ENCODE peak calls at places on chromosomes 5 and 9, in five cellular contexts. X is A549, K is K562, A is GM12878, U is SK-N-SH. N is an unnamed sample.

GRCh38 chr9:36222449-36222848 is 31.7 kb downstream of the CLTA start:
- DNase-seq in A (no peak), X (peak), U (no peak), K (no peak), N (peak)

GRCh38 chr5:149265559-149265958 is 6.1 kb upstream of the AFAP1L1 start:
- DNase-seq in U (peak), A (no peak), K (peak), X (peak), N (peak)

GRCh38 chr5:134738963-134739661 is 764 bp downstream of the CAMLG start:
- DNase-seq in A (no peak), U (peak), X (peak), K (peak), N (peak)

GRCh38 chr5:178349147-178349527 is 116.5 kb upstream of the PHYKPL start:
- DNase-seq in A (no peak), K (no peak), U (peak), X (no peak), N (no peak)

GRCh38 chr9:123008909-123009308 is 24.6 kb upstream of the GPR21 start:
- DNase-seq in U (no peak), K (no peak), A (no peak), X (no peak), N (no peak)

GRCh38 chr5:76257225-76257833 is 145.8 kb upstream of the IQGAP2 start:
- DNase-seq in K (no peak), X (no peak), A (no peak), U (no peak), N (no peak)

GRCh38 chr9:95491543-95492330 is 25.0 kb downstream of the PTCH1 start:
- DNase-seq in U (no peak), X (no peak), A (no peak), K (no peak), N (no peak)

GRCh38 chr5:81779125-81779934 is 28.4 kb upstream of the SSBP2 start:
- DNase-seq in X (no peak), K (no peak), U (peak), A (peak), N (peak)

GRCh38 chr5:39717186-39717897 is 292.6 kb upstream of the DAB2 start:
- DNase-seq in K (no peak), X (no peak), A (no peak), U (no peak), N (peak)

GRCh38 chr9:38017149-38017884 is 51.7 kb downstream of the SHB start:
- DNase-seq in X (peak), K (no peak), U (peak), A (no peak), N (peak)

DNA sequence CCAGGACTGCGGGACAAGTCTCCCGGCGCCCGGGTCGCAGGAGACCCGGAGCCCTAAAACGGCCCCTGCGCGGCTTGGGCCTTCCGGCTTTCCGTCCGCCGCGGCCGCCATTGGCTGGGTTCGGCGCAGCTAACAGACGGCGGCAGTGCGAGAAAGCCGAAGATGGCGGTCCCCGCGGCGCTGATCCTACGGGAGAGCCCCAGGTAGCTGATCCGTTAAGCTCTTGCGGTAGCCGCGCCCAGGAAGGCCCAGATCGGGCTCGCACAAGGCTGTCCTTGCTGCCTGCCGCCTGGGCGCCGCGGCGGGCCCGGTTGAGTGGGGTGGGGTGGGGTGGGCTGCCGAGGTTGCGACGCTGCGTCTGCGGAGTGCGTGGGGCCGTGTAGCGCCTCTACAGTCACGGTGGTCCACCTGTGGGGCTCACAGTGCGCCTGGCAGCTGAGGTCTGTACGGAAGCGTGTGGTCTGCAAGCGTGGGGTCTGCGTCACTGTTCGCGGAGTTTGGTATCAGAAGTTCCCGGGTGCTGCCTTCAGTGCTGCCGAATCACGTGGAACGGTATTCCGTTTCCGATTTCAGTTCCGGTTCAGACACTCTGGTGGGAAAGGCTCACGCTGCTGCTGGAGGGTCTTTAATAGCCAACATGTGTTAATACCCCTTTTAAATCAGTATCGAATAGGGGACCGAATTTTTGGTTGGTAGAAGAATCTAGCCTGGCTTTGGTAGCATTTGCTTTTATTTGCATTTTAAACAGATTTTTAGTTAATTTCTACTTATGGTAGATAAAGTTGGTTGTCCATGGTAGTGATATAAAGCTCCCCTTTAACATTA is at the start of gene COMMD10:
- DNase-seq in X (peak), A (peak), U (peak), K (peak), N (peak)
- TF ChIP-seq RCOR1 in X (no peak), A (no peak), U (no peak), K (no peak), N (no peak)

GRCh38 chr5:496028-496427 is 28.2 kb downstream of the SLC9A3 start:
- DNase-seq in A (no peak), K (no peak), U (no peak), X (no peak), N (no peak)
- TF ChIP-seq RCOR1 in A (no peak), K (no peak), U (no peak), X (no peak), N (no peak)

DNA sequence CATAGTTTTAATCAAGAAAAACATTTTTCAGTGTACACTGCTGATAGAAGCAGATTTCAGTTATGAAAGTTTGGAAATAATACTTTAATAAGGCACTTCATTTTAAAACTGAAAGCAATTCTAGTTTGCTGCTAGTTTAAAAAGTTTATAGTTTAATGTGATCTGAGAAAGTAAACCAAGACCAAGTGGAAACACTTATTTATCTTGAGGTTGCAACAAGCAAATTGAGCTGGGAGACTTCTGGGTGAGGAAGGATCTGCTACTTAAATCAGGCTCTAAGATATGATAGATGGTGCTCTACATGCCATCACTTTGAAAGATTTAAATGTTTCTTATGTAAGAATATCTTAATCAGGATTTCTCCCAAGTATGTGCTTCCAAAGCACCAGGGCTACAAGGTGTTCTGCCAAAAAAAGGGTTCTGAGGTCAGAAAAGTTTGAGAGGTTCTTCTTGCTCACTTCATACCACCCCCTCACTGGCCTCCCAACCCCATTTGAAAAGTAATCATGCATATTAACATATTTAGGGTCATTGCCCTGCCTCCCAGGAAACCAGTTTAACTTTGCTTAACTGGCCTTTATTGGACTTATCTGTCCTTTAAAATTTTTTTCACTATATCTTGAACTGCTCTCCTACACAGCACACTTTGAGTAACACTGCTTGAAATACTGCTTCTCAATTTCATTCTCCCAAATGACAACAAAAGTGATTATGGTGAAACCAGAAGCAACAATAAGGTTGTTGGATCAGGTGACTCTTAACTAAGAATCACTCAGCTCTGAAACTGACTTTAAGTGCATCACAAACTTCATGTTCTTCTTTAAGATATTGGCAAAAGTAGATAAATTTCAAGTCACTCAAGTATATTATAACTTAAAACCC is 15.5 kb downstream of the SLC44A1 start:
- DNase-seq in X (no peak), U (no peak), K (no peak), A (no peak), N (no peak)
- TF ChIP-seq RCOR1 in X (no peak), U (no peak), K (no peak), A (no peak), N (no peak)

GRCh38 chr9:27278374-27278773 is 18.6 kb downstream of the EQTN start:
- DNase-seq in X (no peak), U (no peak), K (no peak), A (no peak), N (no peak)
- TF ChIP-seq RCOR1 in X (no peak), U (no peak), K (no peak), A (no peak), N (no peak)

GRCh38 chr9:13942695-13943094 is 371.2 kb downstream of the NFIB start:
- DNase-seq in K (no peak), X (peak), A (no peak), U (no peak), N (peak)
- TF ChIP-seq RCOR1 in K (no peak), X (no peak), A (no peak), U (no peak), N (peak)

DNA sequence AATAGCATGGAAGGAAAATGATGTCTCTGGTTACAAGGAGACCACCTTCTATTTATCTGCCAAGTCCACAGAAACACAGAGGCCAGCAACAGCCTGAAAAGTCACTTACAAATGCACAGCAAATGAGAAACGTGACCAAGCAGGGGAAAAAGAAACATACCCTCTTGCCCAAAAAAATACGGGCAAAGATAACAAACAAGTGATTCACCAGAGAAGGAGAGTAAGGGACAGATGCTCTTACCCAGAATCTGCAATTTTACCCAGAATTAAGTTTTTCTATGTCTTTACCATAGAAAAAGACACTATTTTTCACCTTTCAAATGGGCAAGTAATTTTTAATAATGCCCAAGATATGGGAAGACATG is 28.1 kb downstream of the CAMSAP1 start:
- DNase-seq in X (no peak), U (no peak), K (no peak), A (no peak), N (peak)
- TF ChIP-seq RCOR1 in X (no peak), U (no peak), K (no peak), A (no peak), N (no peak)

GRCh38 chr9:78236511-78236950 is 656 bp downstream of the CEP78 start:
- DNase-seq in U (no peak), A (no peak), K (no peak), X (peak), N (no peak)
- TF ChIP-seq RCOR1 in U (no peak), A (no peak), K (no peak), X (no peak), N (no peak)

DNA sequence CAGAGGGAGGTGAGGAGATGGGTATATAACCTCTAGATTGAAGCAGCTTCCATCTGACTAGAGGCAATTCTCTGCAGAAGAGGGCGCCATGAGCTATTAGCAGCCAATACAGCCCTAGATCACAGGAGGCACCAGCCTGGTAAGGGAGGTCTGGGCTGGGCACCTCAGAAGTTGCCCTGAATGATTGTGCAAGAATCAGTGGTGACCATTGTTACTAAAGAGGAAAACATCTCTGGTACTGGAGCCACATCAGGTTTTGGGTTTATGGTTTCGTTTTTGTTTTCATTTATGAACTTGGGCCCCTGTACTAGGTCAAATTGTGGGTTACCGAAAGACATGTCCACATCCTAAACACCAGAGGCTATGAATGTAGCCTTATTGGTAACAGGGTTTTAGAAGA is 342.0 kb downstream of the MLLT3 start:
- DNase-seq in U (no peak), K (no peak), A (no peak), X (no peak), N (no peak)
- TF ChIP-seq RCOR1 in U (no peak), K (no peak), A (no peak), X (no peak), N (no peak)